ENCODE peak calls at places on chromosomes 12 and 14, in eight cellular contexts. V is Peyer's patch, Z is foreskin fibroblast, T is lung, K is PC-3, J is AG10803, D is choroid plexus epithelial cell, H is tibial artery. B is an unnamed sample.

GRCh38 chr12:54019924-54020586 is 8.2 kb upstream of the HOXC6 start:
- DNase-seq in J (peak; percentile 70), D (no peak), T (no peak), V (no peak), H (no peak), Z (peak; percentile 43), K (no peak), B (no peak)

GRCh38 chr12:76199808-76200207 is 115.3 kb upstream of the NAP1L1 start:
- DNase-seq in D (peak; percentile 89), K (no peak), J (peak; percentile 48), H (no peak), Z (peak; percentile 82), T (no peak), V (no peak), B (no peak)

GRCh38 chr12:42474391-42474790 is 115.2 kb downstream of the PRICKLE1 start:
- DNase-seq in K (peak; percentile 84), H (no peak), J (peak; percentile 66), T (no peak), Z (peak; percentile 84), D (peak; percentile 22), V (no peak), B (peak; percentile 94)

GRCh38 chr12:70246580-70246979 is 3.3 kb downstream of the CNOT2 start:
- DNase-seq in K (peak; percentile 8), T (no peak), J (peak; percentile 16), V (no peak), Z (peak; percentile 32), D (peak; percentile 50), H (no peak), B (no peak)

GRCh38 chr14:55075628-55076027 is 24.2 kb downstream of the MAPK1IP1L start:
- DNase-seq in J (peak; percentile 48), Z (peak; percentile 63), D (peak; percentile 70), T (no peak), V (no peak), K (no peak), H (no peak), B (peak; percentile 51)

GRCh38 chr12:122028601-122029560 is 7.2 kb downstream of the BCL7A start:
- DNase-seq in H (no peak), V (peak; percentile 62), D (no peak), J (no peak), K (no peak), T (no peak), Z (no peak), B (no peak)

GRCh38 chr12:57534250-57534649 is 11.6 kb downstream of the MBD6 start:
- DNase-seq in K (no peak), T (no peak), Z (no peak), V (no peak), J (no peak), H (no peak), D (no peak), B (no peak)

GRCh38 chr14:60226296-60226695 is 22.7 kb upstream of the PPM1A start:
- DNase-seq in D (peak; percentile 17), T (no peak), J (no peak), V (no peak), H (no peak), K (no peak), Z (no peak), B (peak; percentile 30)

GRCh38 chr14:67486890-67487289 is 1.6 kb downstream of the TMEM229B start:
- DNase-seq in J (no peak), D (no peak), Z (no peak), H (no peak), V (no peak), K (no peak), T (no peak), B (no peak)

GRCh38 chr14:22386924-22387775 is 201.9 kb downstream of the DAD1 start:
- DNase-seq in H (peak; percentile 60), K (peak; percentile 88), J (peak; percentile 69), D (peak; percentile 87), T (peak; percentile 76), V (peak; percentile 75), Z (peak; percentile 84), B (peak; percentile 71)

GRCh38 chr12:102390068-102390467 is 90.3 kb downstream of the IGF1 start:
- DNase-seq in D (no peak), K (no peak), H (no peak), V (no peak), Z (no peak), T (no peak), J (no peak), B (no peak)

GRCh38 chr14:87161502-87161901 is 831.5 kb downstream of the GALC start:
- DNase-seq in V (no peak), K (no peak), D (no peak), T (no peak), J (no peak), Z (peak; percentile 13), H (no peak), B (no peak)

GRCh38 chr14:89294872-89295271 is 122.2 kb downstream of the FOXN3 start:
- DNase-seq in K (no peak), J (no peak), T (no peak), Z (no peak), D (no peak), V (no peak), H (no peak), B (no peak)

GRCh38 chr12:108442077-108442476 is 73.0 kb upstream of the FICD start:
- DNase-seq in Z (no peak), D (no peak), J (no peak), K (no peak), V (no peak), T (no peak), H (no peak), B (no peak)
- H3K4me3 ChIP-seq in Z (no peak overlapping the region), D (no peak overlapping the region), J (no peak overlapping the region), K (no peak overlapping the region), V (no peak overlapping the region), T (no peak overlapping the region), H (no peak overlapping the region), B (no peak overlapping the region)

DNA sequence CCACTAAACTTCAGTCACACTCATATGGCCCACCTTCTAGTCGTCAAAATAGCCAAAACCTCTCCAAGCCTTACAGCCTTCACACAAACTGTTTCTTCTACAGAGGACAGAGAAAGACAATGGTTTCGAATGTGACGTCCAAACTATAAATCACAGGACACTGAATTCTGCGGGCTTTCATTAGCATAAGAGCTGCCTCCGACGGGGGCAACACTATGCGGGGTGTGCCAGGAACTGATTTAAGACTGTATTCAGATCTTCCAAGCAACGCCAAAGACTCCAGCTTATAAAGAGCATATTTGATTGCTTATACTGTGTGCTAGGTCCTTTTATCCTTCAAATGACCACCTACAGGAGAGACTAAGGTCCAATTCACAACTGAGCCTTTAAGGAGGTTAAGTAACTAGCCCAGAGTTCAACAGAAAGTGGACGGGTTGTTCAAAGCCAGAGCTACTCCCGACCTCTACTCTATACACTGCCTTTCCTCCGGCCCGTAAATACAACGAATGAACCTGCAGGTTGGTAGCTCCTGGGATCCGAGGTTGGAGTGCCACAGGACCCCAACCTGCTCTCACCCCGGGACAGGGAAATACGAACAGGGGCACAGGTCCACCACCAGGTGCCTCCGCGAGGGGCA is 574 bp downstream of the L2HGDH start:
- DNase-seq in H (no peak), Z (no peak), D (peak; percentile 29), V (no peak), T (no peak), K (peak; percentile 29), J (no peak), B (peak; percentile 13)
- TF ChIP-seq CTCF in H (no peak), Z (peak; percentile 16), D (peak; percentile 43), V (peak; percentile 71), T (no peak), K (peak; percentile 62), J (peak; percentile 31), B (peak; percentile 30)

DNA sequence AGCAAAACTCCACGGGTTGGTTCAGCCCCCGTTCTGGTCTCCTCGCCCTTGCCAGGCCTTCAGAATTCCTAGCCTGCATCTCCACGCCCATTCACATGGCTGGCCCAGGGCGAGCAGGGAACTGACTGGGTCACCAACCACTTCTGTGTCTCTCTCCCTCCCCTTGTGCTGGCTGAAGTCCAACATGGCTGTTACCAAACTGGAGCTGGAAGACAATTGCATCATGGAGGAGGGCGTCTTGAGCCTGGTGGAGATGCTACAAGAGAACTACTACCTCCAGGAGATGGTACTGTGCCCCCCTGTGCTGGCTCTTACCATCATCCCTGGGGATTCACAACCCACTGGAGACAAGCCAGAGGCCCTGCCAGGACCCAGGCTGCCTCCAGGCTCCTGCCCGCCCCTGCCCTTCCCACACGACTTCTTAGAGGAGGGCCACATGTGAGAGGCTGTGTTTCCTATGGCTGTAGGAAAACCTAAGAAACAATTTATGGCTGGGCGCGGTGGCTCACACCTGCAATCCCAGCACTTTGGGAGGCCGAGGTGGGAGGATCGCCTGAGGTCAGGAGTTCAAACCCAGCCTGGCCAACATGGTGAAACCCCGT is 9.9 kb downstream of the LRRC74A start:
- DNase-seq in K (no peak), J (no peak), V (no peak), T (peak; percentile 39), D (no peak), Z (no peak), H (peak; percentile 55), B (no peak)
- H3K4me3 ChIP-seq in K (no peak overlapping the region), J (no peak overlapping the region), V (no peak overlapping the region), T (no peak overlapping the region), D (no peak overlapping the region), Z (no peak overlapping the region), H (no peak overlapping the region), B (no peak overlapping the region)

DNA sequence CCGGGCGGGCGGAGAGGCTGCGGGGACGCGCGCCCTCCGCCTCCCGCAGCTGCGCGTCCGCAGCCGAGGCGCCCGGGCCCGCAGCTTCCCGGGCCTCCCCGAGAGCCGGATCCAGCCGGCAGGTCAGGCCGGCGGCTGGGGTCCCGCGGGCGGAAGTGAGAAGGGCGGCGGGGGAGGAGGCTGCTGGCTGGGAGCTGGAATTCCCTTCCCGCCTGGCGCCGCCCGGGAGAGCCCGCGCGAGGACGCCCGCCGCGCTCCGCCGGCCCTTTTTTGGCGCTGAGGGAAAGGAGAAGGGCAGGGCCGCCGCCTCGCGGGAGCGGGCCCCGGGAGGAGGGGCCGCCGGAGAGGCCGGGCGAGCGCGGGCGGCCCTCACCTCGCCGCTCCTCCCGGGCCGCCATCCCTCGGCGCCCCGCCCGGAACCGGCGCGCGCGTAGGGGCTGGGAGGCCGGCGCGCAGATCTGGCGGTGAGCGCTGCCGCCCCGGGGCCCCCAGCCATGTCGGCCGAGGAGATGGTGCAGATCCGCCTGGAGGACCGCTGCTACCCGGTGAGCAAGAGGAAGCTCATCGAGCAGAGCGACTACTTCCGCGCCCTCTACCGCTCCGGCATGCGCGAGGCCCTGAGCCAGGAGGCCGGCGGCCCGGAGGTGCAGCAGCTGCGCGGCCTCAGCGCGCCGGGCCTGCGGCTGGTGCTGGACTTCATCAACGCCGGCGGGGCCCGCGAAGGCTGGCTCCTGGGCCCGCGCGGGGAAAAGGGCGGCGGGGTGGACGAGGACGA is at the start of the genes KLHL42 and MANSC4:
- DNase-seq in V (peak; percentile 60), J (peak; percentile 72), Z (peak; percentile 86), H (peak; percentile 68), T (peak; percentile 68), K (peak; percentile 72), D (peak; percentile 76), B (peak; percentile 80)
- TF ChIP-seq CTCF in V (no peak), J (peak; percentile 0), Z (no peak), H (no peak), T (no peak), K (no peak), D (peak; percentile 15), B (no peak)